ENCODE peak calls at places on chromosome 5, in five cellular contexts. O, R, D, X and G are unnamed samples.

GRCh38 chr5:82225525-82226172 is 52.5 kb downstream of the RPS23 start:
- DNase-seq in X (peak; percentile 25), D (no peak), O (peak; percentile 38), R (peak; percentile 63), G (peak; percentile 65)

GRCh38 chr5:148378670-148379069 is 5.1 kb upstream of the FBXO38 start:
- DNase-seq in O (no peak), X (no peak), R (no peak), D (no peak), G (no peak)

GRCh38 chr5:64166201-64166959 is 737 bp downstream of the RNF180 start:
- DNase-seq in R (no peak), D (no peak), O (no peak), X (no peak), G (no peak)

GRCh38 chr5:80083115-80083890 is 48.2 kb downstream of the THBS4 start:
- DNase-seq in X (peak; percentile 50), R (peak; percentile 65), D (no peak), O (no peak), G (peak; percentile 79)

GRCh38 chr5:138649775-138650174 is 74.6 kb upstream of the HSPA9 start:
- DNase-seq in R (no peak), O (no peak), D (no peak), X (no peak), G (no peak)

GRCh38 chr5:135825373-135826220 is 8.9 kb upstream of the SLC25A48 start:
- DNase-seq in O (no peak), D (no peak), X (no peak), R (no peak), G (no peak)

GRCh38 chr5:142109356-142110045 is 922 bp downstream of the NDFIP1 start:
- DNase-seq in R (peak; percentile 88), X (peak; percentile 14), O (no peak), D (no peak), G (peak; percentile 29)

GRCh38 chr5:26881901-26882300 is 156.5 kb downstream of the CDH9 start:
- DNase-seq in O (no peak), R (no peak), X (peak; percentile 53), D (no peak), G (no peak)

GRCh38 chr5:167814828-167815227 is 476.6 kb upstream of the WWC1 start:
- DNase-seq in X (peak; percentile 99), O (peak; percentile 64), R (no peak), D (no peak), G (no peak)

GRCh38 chr5:42268630-42269029 is 154.6 kb upstream of the GHR start:
- DNase-seq in O (no peak), D (no peak), X (peak; percentile 23), R (peak; percentile 21), G (no peak)

GRCh38 chr5:135139397-135140134 is 105.5 kb upstream of the PITX1 start:
- DNase-seq in O (no peak), X (peak; percentile 79), R (no peak), D (no peak), G (no peak)

GRCh38 chr5:159877894-159878448 is 38.3 kb upstream of the ADRA1B start:
- DNase-seq in X (no peak), O (no peak), D (no peak), R (no peak), G (no peak)

GRCh38 chr5:1930501-1930879 is 47.8 kb upstream of the IRX4 start:
- DNase-seq in O (no peak), R (no peak), X (no peak), D (no peak), G (peak; percentile 45)

GRCh38 chr5:140103154-140103553 is 10.8 kb upstream of the PURA start:
- DNase-seq in O (no peak), X (no peak), D (no peak), R (no peak), G (no peak)

GRCh38 chr5:165137701-165138100 is 1632.3 kb downstream of the MAT2B start:
- DNase-seq in R (no peak), X (no peak), D (no peak), O (no peak), G (no peak)

GRCh38 chr5:68303038-68303738 is 87.6 kb downstream of the PIK3R1 start:
- DNase-seq in D (no peak), X (no peak), R (no peak), O (no peak), G (peak; percentile 36)

GRCh38 chr5:43515678-43516048 is 715 bp upstream of the C5orf34 start:
- DNase-seq in R (no peak), D (no peak), O (no peak), X (no peak), G (no peak)

GRCh38 chr5:174371600-174372094 is 326.1 kb downstream of the NSG2 start:
- DNase-seq in X (no peak), R (no peak), D (no peak), O (no peak), G (no peak)

GRCh38 chr5:82628364-82628910 is 350.3 kb upstream of the RPS23 start:
- DNase-seq in X (no peak), R (no peak), D (no peak), O (no peak), G (no peak)

GRCh38 chr5:120516799-120517198 is 52.7 kb downstream of the PRR16 start:
- DNase-seq in O (no peak), R (no peak), D (no peak), X (peak; percentile 42), G (no peak)

GRCh38 chr5:108093186-108093585 is 288.7 kb downstream of the FBXL17 start:
- DNase-seq in X (no peak), R (peak; percentile 38), D (no peak), O (no peak), G (peak; percentile 6)

GRCh38 chr5:120405923-120406322 is 58.2 kb upstream of the PRR16 start:
- DNase-seq in R (no peak), D (no peak), O (no peak), X (peak; percentile 53), G (no peak)

GRCh38 chr5:42495908-42496307 is 72.7 kb downstream of the GHR start:
- DNase-seq in R (no peak), X (no peak), O (no peak), D (no peak), G (no peak)

GRCh38 chr5:96335873-96336272 is 97.2 kb downstream of the PCSK1 start:
- DNase-seq in D (no peak), X (no peak), O (no peak), R (no peak), G (no peak)

GRCh38 chr5:125372694-125373621 is 626.5 kb upstream of the ZNF608 start:
- DNase-seq in R (no peak), O (peak; percentile 62), D (no peak), X (peak; percentile 19), G (no peak)